ENCODE peak calls at places on chromosomes 4 and X, in eight cellular contexts. E is left lung, S is fibroblast of mammary gland, T is heart right ventricle, O is gastrocnemius medialis, D is H1, X is cardiac fibroblast, F is AG04450. A is an unnamed sample.

GRCh38 chrX:115311666-115312065 is 22.2 kb downstream of the LUZP4 start:
- DNase-seq in E (no peak), S (no peak), T (peak), O (no peak), D (peak), X (no peak), F (no peak), A (no peak)

GRCh38 chrX:28756175-28756574 is 168.9 kb downstream of the IL1RAPL1 start:
- DNase-seq in E (no peak), S (no peak), T (no peak), O (no peak), D (no peak), X (no peak), F (no peak), A (no peak)

GRCh38 chr4:123256901-123257300 is 139.7 kb upstream of the SPRY1 start:
- DNase-seq in E (no peak), S (no peak), T (no peak), O (no peak), D (no peak), X (peak), F (no peak), A (no peak)

GRCh38 chr4:151624606-151625565 is 135.9 kb downstream of the GATB start:
- DNase-seq in E (no peak), S (no peak), T (no peak), O (no peak), D (no peak), X (peak), F (no peak), A (peak)

GRCh38 chr4:128220286-128221235 is 67.1 kb downstream of the PGRMC2 start:
- DNase-seq in E (no peak), S (peak), T (no peak), O (no peak), D (no peak), X (peak), F (peak), A (no peak)

GRCh38 chrX:153727108-153727931 is 2.7 kb downstream of the ABCD1 start:
- DNase-seq in E (peak), S (no peak), T (peak), O (peak), D (no peak), X (no peak), F (no peak), A (peak)

GRCh38 chr4:5747746-5748365 is 36.9 kb downstream of the EVC start:
- DNase-seq in E (no peak), S (peak), T (peak), O (no peak), D (no peak), X (peak), F (peak), A (peak)

GRCh38 chrX:108001218-108001814 is 19.1 kb upstream of the TEX13B start:
- DNase-seq in E (no peak), S (peak), T (no peak), O (peak), D (no peak), X (peak), F (peak), A (no peak)

DNA sequence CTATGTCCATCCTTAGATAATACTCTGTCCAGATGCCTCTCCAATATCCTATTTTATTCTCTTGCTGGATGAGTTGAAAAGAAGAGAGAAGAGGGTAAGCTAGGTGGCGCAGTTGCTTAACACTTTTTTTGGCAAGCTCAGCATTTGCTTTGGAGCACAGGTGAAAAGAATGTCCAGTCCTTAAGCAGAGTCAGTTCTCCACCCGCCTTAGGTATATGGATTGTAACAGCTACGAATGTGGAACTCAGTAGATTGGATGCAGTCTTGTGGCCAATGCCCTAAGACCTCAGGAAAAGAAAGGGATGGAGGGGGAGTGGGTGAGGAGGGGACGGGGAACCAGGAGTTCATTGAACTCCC is 208.4 kb downstream of the NWD2 start:
- DNase-seq in E (no peak), S (peak), T (peak), O (no peak), D (peak), X (peak), F (no peak), A (no peak)
- H3K4me3 ChIP-seq in E (peak), S (no peak), T (peak), O (peak), D (peak), X (no peak), F (no peak), A (peak)

GRCh38 chr4:110442309-110442708 is 33.6 kb upstream of the ENPEP start:
- DNase-seq in E (no peak), S (peak), T (no peak), O (no peak), D (no peak), X (no peak), F (no peak), A (no peak)
- TF ChIP-seq CTCF in E (no peak), S (peak), T (no peak), O (peak), D (no peak), X (no peak), F (no peak), A (no peak)

DNA sequence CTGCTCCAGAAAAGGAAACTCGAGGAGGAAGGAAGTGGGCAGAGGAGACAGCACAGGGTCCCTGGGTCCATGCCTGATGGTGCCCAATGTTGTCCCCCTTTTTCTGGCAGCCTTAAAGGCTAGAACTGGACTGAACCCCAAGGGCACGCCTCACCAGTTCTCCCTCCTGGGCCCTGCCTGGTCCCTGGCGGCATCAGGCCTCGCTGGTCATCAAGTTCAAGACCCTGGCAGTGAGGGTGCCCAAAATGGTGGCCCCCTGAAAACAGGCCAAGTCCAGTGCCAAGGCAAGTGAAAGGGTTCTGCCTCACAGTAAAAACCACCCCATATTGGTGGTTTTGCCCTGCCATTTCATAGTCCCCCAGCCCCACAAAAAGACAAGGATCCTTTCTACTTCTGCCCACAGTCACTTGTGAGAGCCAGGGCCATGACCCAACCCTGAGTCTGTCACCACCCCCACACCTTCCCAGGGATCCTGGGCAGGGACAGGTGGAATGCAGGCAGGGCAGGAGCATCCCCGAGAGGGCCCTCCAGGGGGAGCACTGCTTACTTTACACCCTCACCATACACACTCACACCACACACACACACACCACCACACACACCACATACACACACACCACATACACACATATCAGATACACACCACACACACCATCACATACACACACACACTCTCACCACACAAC is 107.6 kb downstream of the DCTD start:
- DNase-seq in E (no peak), S (no peak), T (no peak), O (no peak), D (no peak), X (no peak), F (no peak), A (no peak)
- H3K4me3 ChIP-seq in E (no peak), S (no peak), T (no peak), O (no peak), D (no peak), X (no peak), F (no peak), A (no peak)

DNA sequence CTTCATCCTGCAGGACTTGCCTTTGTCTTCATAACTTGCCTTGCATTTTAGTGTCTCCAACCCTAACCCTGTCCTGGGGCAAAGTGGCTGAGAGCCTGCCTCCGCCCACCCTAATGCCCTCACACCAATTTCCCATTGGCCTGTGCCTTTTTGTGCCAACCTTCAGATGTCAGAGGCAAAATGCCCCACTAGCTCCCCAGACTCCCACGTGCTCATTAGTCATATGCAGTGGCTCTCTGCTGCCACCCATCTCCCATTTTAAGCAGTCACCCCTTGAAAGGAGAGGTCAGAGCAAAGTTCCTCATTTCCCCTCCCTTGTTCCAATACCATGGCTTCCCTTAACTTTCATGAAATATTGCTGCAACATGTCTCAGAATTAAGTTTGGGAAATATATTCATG is 74.8 kb upstream of the PASD1 start:
- DNase-seq in E (no peak), S (no peak), T (no peak), O (no peak), D (peak), X (no peak), F (no peak), A (no peak)
- TF ChIP-seq CTCF in E (no peak), S (no peak), T (peak), O (no peak), D (peak), X (no peak), F (no peak), A (no peak)

GRCh38 chr4:76200771-76201224 is 12.8 kb downstream of the SCARB2 start:
- DNase-seq in E (peak), S (no peak), T (no peak), O (peak), D (no peak), X (no peak), F (no peak), A (no peak)

GRCh38 chr4:76197001-76197743 is 16.5 kb downstream of the SCARB2 start:
- DNase-seq in E (no peak), S (peak), T (no peak), O (no peak), D (no peak), X (peak), F (no peak), A (no peak)

GRCh38 chr4:76199664-76200211 is 13.9 kb downstream of the SCARB2 start:
- DNase-seq in E (no peak), S (no peak), T (no peak), O (peak), D (no peak), X (peak), F (no peak), A (no peak)

GRCh38 chr4:76197971-76198410 is 15.6 kb downstream of the SCARB2 start:
- DNase-seq in E (peak), S (peak), T (no peak), O (peak), D (no peak), X (peak), F (peak), A (peak)

DNA sequence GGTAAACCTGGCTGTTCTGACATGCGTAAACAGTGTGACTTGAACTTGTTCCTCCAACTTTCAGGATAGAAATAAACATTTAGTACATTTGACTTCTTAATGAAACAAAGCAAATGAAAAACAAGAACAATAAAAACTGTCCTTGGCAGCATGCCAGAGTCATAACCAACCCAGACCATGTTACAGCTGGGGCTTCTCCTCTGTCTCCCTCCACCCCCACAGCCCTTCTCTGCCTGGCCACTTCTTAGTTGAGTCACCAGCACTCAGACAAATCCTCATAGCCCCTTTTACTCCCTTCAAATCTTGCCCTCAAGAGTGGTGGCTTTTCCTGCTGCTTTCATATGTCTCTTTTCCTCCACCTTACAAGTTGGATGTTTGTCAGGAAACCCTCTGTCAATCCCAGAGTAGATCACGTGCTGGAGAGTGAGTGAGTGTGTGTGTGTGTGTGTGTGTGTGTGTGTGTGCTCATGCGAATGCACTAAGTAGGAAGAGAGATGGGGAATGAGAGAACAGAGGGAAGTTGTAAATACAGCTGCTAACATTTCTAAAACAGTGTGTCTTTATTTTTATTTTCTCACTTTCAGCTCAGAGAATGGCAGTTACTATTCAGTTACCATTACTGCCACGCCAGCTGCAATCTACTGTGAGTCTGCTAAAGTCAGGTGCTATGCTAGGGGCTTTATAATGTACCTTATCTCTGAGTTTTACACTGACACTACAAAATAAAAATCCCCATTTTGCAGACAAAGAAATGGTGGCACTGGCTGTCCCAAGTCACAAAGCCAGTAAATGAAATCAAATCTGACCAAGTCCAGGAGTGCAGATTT is 15.0 kb downstream of the SCARB2 start:
- DNase-seq in E (peak), S (peak), T (peak), O (peak), D (no peak), X (peak), F (peak), A (peak)
- H3K4me3 ChIP-seq in E (no peak), S (no peak), T (no peak), O (peak), D (no peak), X (no peak), F (peak), A (no peak)